ENCODE peak calls at places on chromosomes 5 and 9, in ten cellular contexts. P, J, Q, O, D, X, F, G, U and K are unnamed samples.

GRCh38 chr9:98894766-98895165 is 48.9 kb upstream of the COL15A1 start:
- DNase-seq in P (no peak), J (no peak), Q (no peak), O (no peak), D (no peak), X (no peak), F (no peak), G (no peak), U (no peak), K (no peak)

GRCh38 chr5:176389114-176389768 is 690 bp downstream of the HIGD2A start:
- DNase-seq in P (no peak), J (no peak), Q (no peak), O (no peak), D (no peak), X (no peak), F (no peak), G (no peak), U (no peak), K (no peak)

GRCh38 chr5:139149477-139150199 is 48.5 kb downstream of the SIL1 start:
- DNase-seq in P (peak; percentile 73), J (no peak), Q (peak; percentile 44), O (no peak), D (no peak), X (no peak), F (no peak), G (peak; percentile 73), U (no peak), K (no peak)

GRCh38 chr9:133460405-133461175 is 812 bp downstream of the CACFD1 start:
- DNase-seq in P (no peak), J (peak; percentile 74), Q (peak; percentile 20), O (peak; percentile 59), D (peak; percentile 88), X (no peak), F (peak; percentile 73), G (peak; percentile 41), U (peak; percentile 83), K (peak; percentile 18)

GRCh38 chr5:55052383-55052931 is 28.4 kb downstream of the GZMK start:
- DNase-seq in P (peak; percentile 15), J (no peak), Q (no peak), O (no peak), D (no peak), X (no peak), F (no peak), G (no peak), U (no peak), K (no peak)

GRCh38 chr5:87385794-87386193 is 26.9 kb downstream of the CCNH start:
- DNase-seq in P (no peak), J (no peak), Q (no peak), O (no peak), D (no peak), X (no peak), F (no peak), G (no peak), U (no peak), K (no peak)

GRCh38 chr5:157778121-157778805 is 34.8 kb downstream of the LSM11 start:
- DNase-seq in P (peak; percentile 6), J (no peak), Q (peak; percentile 37), O (no peak), D (no peak), X (no peak), F (no peak), G (peak; percentile 17), U (no peak), K (no peak)

GRCh38 chr5:142803428-142804111 is 33.4 kb downstream of the ARHGAP26 start:
- DNase-seq in P (peak; percentile 68), J (no peak), Q (peak; percentile 58), O (peak; percentile 82), D (no peak), X (no peak), F (peak; percentile 68), G (no peak), U (no peak), K (no peak)

GRCh38 chr5:131617140-131617822 is 17.7 kb downstream of the RAPGEF6 start:
- DNase-seq in P (no peak), J (no peak), Q (no peak), O (no peak), D (no peak), X (no peak), F (no peak), G (no peak), U (no peak), K (no peak)

GRCh38 chr9:124766326-124766725 is 4.8 kb downstream of the NR6A1 start:
- DNase-seq in P (no peak), J (no peak), Q (no peak), O (no peak), D (no peak), X (no peak), F (no peak), G (no peak), U (no peak), K (no peak)

GRCh38 chr5:102583663-102584062 is 84.9 kb upstream of the SLCO6A1 start:
- DNase-seq in P (peak; percentile 18), J (no peak), Q (peak; percentile 47), O (no peak), D (no peak), X (no peak), F (no peak), G (peak; percentile 2), U (no peak), K (peak; percentile 4)

GRCh38 chr5:120413706-120414105 is 50.4 kb upstream of the PRR16 start:
- DNase-seq in P (no peak), J (no peak), Q (no peak), O (no peak), D (no peak), X (no peak), F (no peak), G (no peak), U (no peak), K (no peak)

GRCh38 chr5:11504794-11505193 is 399.5 kb downstream of the CTNND2 start:
- DNase-seq in P (no peak), J (peak; percentile 36), Q (no peak), O (no peak), D (peak; percentile 57), X (no peak), F (no peak), G (no peak), U (no peak), K (no peak)

GRCh38 chr5:141330299-141331080 is at the start of gene PCDHGA1:
- DNase-seq in P (peak; percentile 75), J (peak; percentile 13), Q (peak; percentile 67), O (no peak), D (peak; percentile 69), X (no peak), F (no peak), G (peak; percentile 45), U (no peak), K (peak; percentile 32)

GRCh38 chr9:127884427-127884911 is 7.0 kb upstream of the AK1 start:
- DNase-seq in P (no peak), J (no peak), Q (no peak), O (no peak), D (peak; percentile 63), X (no peak), F (peak; percentile 76), G (no peak), U (peak; percentile 52), K (no peak)

GRCh38 chr9:128470560-128470959 is 14.8 kb downstream of the ODF2 start:
- DNase-seq in P (peak; percentile 50), J (no peak), Q (peak; percentile 70), O (no peak), D (no peak), X (peak; percentile 49), F (peak; percentile 65), G (no peak), U (no peak), K (no peak)

GRCh38 chr5:28542968-28543367 is 1504.6 kb upstream of the CDH9 start:
- DNase-seq in P (peak; percentile 11), J (no peak), Q (peak; percentile 32), O (no peak), D (no peak), X (no peak), F (no peak), G (peak; percentile 1), U (no peak), K (no peak)

GRCh38 chr9:3385871-3386270 is 139.9 kb downstream of the RFX3 start:
- DNase-seq in P (no peak), J (no peak), Q (no peak), O (no peak), D (no peak), X (no peak), F (no peak), G (no peak), U (no peak), K (no peak)

GRCh38 chr5:134543820-134544692 is 18.6 kb downstream of the JADE2 start:
- DNase-seq in P (no peak), J (no peak), Q (no peak), O (no peak), D (peak; percentile 41), X (peak; percentile 28), F (peak; percentile 55), G (no peak), U (peak; percentile 51), K (peak; percentile 21)

GRCh38 chr9:34087370-34087769 is 38.7 kb upstream of the UBAP2 start:
- DNase-seq in P (no peak), J (no peak), Q (no peak), O (no peak), D (no peak), X (no peak), F (no peak), G (no peak), U (no peak), K (no peak)
- H3K36me3 ChIP-seq in P (peaks cover 39% of the 10 kb centered on the region), J (no peaks in the 10 kb centered on the region), Q (peaks cover 9% of the 10 kb centered on the region), O (peaks cover 75% of the 10 kb centered on the region), D (peaks cover 61% of the 10 kb centered on the region), X (peaks cover 20% of the 10 kb centered on the region), F (peaks cover 8% of the 10 kb centered on the region), G (peaks cover 58% of the 10 kb centered on the region), U (peaks cover 77% of the 10 kb centered on the region), K (peaks cover 60% of the 10 kb centered on the region)

GRCh38 chr9:105357937-105358336 is 89.9 kb upstream of the FSD1L start:
- DNase-seq in P (no peak), J (no peak), Q (no peak), O (no peak), D (no peak), X (no peak), F (no peak), G (no peak), U (no peak), K (no peak)
- H3K4me3 ChIP-seq in P (no peak overlapping the region), J (no peak overlapping the region), Q (no peak overlapping the region), O (no peak overlapping the region), D (no peak overlapping the region), X (no peak overlapping the region), F (no peak overlapping the region), G (no peak overlapping the region), U (no peak overlapping the region), K (no peak overlapping the region)

DNA sequence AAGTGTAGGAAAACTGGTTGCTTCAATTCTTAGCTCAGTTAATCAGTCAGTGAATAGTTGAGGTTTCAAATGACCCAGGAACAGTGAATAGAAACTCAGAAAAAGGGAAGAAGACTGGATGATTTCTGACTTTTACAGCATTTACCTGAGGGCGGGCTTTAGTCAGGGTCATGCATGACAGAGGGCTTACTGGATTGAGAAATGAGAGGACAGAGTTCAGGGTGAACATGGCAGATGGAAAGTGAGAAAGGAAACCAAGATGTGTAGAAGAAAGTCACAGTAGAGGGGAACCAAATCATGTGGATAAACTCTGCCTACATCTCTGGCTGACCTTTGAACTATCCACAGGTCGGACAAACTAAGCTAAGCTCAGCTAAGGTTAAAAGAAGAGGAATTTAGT is 596.0 kb downstream of the SEMA5A start:
- DNase-seq in P (no peak), J (no peak), Q (no peak), O (no peak), D (no peak), X (no peak), F (no peak), G (no peak), U (no peak), K (no peak)
- H3K4me1 ChIP-seq in P (peaks cover 11% of the 10 kb centered on the region), J (peaks cover 3% of the 10 kb centered on the region), Q (peaks cover 4% of the 10 kb centered on the region), O (no peaks in the 10 kb centered on the region), D (no peaks in the 10 kb centered on the region), X (no peaks in the 10 kb centered on the region), F (no peaks in the 10 kb centered on the region), G (no peaks in the 10 kb centered on the region), U (no peaks in the 10 kb centered on the region), K (no peaks in the 10 kb centered on the region)

GRCh38 chr5:179880066-179880650 is 21.5 kb upstream of the MRNIP start:
- DNase-seq in P (no peak), J (no peak), Q (no peak), O (no peak), D (no peak), X (no peak), F (no peak), G (no peak), U (peak; percentile 32), K (no peak)
- H3K36me3 ChIP-seq in P (peaks cover 56% of the 10 kb centered on the region), J (peaks cover 16% of the 10 kb centered on the region), Q (peaks cover 9% of the 10 kb centered on the region), O (peaks cover 82% of the 10 kb centered on the region), D (peaks cover 51% of the 10 kb centered on the region), X (peaks cover 12% of the 10 kb centered on the region), F (peaks cover 4% of the 10 kb centered on the region), G (peaks cover 68% of the 10 kb centered on the region), U (peaks cover 76% of the 10 kb centered on the region), K (peaks cover 24% of the 10 kb centered on the region)